ENCODE peak calls at places on chromosomes 4 and X, in five cellular contexts. One of them, this sample, is unnamed.

GRCh38 chr4:161498155-161498554 is 665.6 kb downstream of the FSTL5 start:
- DNase-seq in GM23338: no peak
- DNase-seq in stomach: no peak
- DNase-seq in esophagus muscularis mucosa: no peak
- DNase-seq in HepG2: no peak
- DNase-seq in this sample: no peak

GRCh38 chrX:142089193-142089592 is 115.9 kb downstream of the MAGEC2 start:
- DNase-seq in GM23338: peak; percentile 17
- DNase-seq in stomach: no peak
- DNase-seq in esophagus muscularis mucosa: no peak
- DNase-seq in HepG2: no peak
- DNase-seq in this sample: no peak

GRCh38 chrX:24215282-24215681 is 65.8 kb downstream of the ZFX start:
- DNase-seq in GM23338: no peak
- DNase-seq in stomach: no peak
- DNase-seq in esophagus muscularis mucosa: no peak
- DNase-seq in HepG2: no peak
- DNase-seq in this sample: no peak

GRCh38 chr4:10117424-10118354 is 1.1 kb upstream of the WDR1 start:
- DNase-seq in GM23338: peak; percentile 51
- DNase-seq in stomach: no peak
- DNase-seq in esophagus muscularis mucosa: no peak
- DNase-seq in HepG2: no peak
- DNase-seq in this sample: peak; percentile 48

GRCh38 chrX:41293269-41293668 is 40.7 kb upstream of the DDX3X start:
- DNase-seq in GM23338: peak; percentile 58
- DNase-seq in stomach: no peak
- DNase-seq in esophagus muscularis mucosa: no peak
- DNase-seq in HepG2: peak; percentile 11
- DNase-seq in this sample: no peak

GRCh38 chrX:57286507-57287251 is at the start of gene FAAH2:
- DNase-seq in GM23338: peak; percentile 74
- DNase-seq in stomach: peak; percentile 77
- DNase-seq in esophagus muscularis mucosa: no peak
- DNase-seq in HepG2: peak; percentile 57
- DNase-seq in this sample: peak; percentile 79

GRCh38 chr4:113474017-113474416 is 287.5 kb downstream of the CAMK2D start:
- DNase-seq in GM23338: no peak
- DNase-seq in stomach: no peak
- DNase-seq in esophagus muscularis mucosa: no peak
- DNase-seq in HepG2: no peak
- DNase-seq in this sample: no peak

GRCh38 chrX:1576201-1577101 is 15.0 kb upstream of the AKAP17A start:
- DNase-seq in GM23338: no peak
- DNase-seq in stomach: peak; percentile 5
- DNase-seq in esophagus muscularis mucosa: peak; percentile 81
- DNase-seq in HepG2: no peak
- DNase-seq in this sample: no peak

GRCh38 chrX:153703036-153703370 is 15.3 kb downstream of the SLC6A8 start:
- DNase-seq in GM23338: no peak
- DNase-seq in stomach: peak; percentile 86
- DNase-seq in esophagus muscularis mucosa: no peak
- DNase-seq in HepG2: no peak
- DNase-seq in this sample: peak; percentile 73

GRCh38 chr4:139669859-139670258 is 4.2 kb downstream of the MGST2 start:
- DNase-seq in GM23338: peak; percentile 27
- DNase-seq in stomach: no peak
- DNase-seq in esophagus muscularis mucosa: no peak
- DNase-seq in HepG2: no peak
- DNase-seq in this sample: no peak

GRCh38 chr4:15318621-15319348 is 109.0 kb upstream of the C1QTNF7 start:
- DNase-seq in GM23338: no peak
- DNase-seq in stomach: no peak
- DNase-seq in esophagus muscularis mucosa: no peak
- DNase-seq in HepG2: no peak
- DNase-seq in this sample: no peak

GRCh38 chrX:151680805-151681204 is 14.5 kb upstream of the PRRG3 start:
- DNase-seq in GM23338: peak; percentile 75
- DNase-seq in stomach: peak; percentile 55
- DNase-seq in esophagus muscularis mucosa: peak; percentile 79
- DNase-seq in HepG2: peak; percentile 45
- DNase-seq in this sample: peak; percentile 57

GRCh38 chr4:41613782-41614181 is 75.8 kb downstream of the LIMCH1 start:
- DNase-seq in GM23338: no peak
- DNase-seq in stomach: no peak
- DNase-seq in esophagus muscularis mucosa: no peak
- DNase-seq in HepG2: no peak
- DNase-seq in this sample: no peak

GRCh38 chr4:47831026-47831689 is 6.7 kb downstream of the CORIN start:
- DNase-seq in GM23338: no peak
- DNase-seq in stomach: no peak
- DNase-seq in esophagus muscularis mucosa: no peak
- DNase-seq in HepG2: no peak
- DNase-seq in this sample: no peak

GRCh38 chrX:23773601-23774175 is 9.3 kb upstream of the SAT1 start:
- DNase-seq in GM23338: no peak
- DNase-seq in stomach: no peak
- DNase-seq in esophagus muscularis mucosa: no peak
- DNase-seq in HepG2: no peak
- DNase-seq in this sample: peak; percentile 19

GRCh38 chr4:72974694-72975487 is 94.6 kb downstream of the COX18 start:
- DNase-seq in GM23338: no peak
- DNase-seq in stomach: no peak
- DNase-seq in esophagus muscularis mucosa: no peak
- DNase-seq in HepG2: no peak
- DNase-seq in this sample: no peak

GRCh38 chr4:151434183-151434860 is 25.3 kb downstream of the FHIP1A start:
- DNase-seq in GM23338: no peak
- DNase-seq in stomach: no peak
- DNase-seq in esophagus muscularis mucosa: no peak
- DNase-seq in HepG2: no peak
- DNase-seq in this sample: no peak

GRCh38 chr4:115323106-115323684 is 209.8 kb upstream of the NDST4 start:
- DNase-seq in GM23338: no peak
- DNase-seq in stomach: no peak
- DNase-seq in esophagus muscularis mucosa: no peak
- DNase-seq in HepG2: no peak
- DNase-seq in this sample: no peak

GRCh38 chrX:17595456-17596035 is 141.7 kb upstream of the SCML1 start:
- DNase-seq in GM23338: no peak
- DNase-seq in stomach: no peak
- DNase-seq in esophagus muscularis mucosa: no peak
- DNase-seq in HepG2: no peak
- DNase-seq in this sample: no peak

GRCh38 chr4:2432991-2433530 is 14.3 kb downstream of the CFAP99 start:
- DNase-seq in GM23338: no peak
- DNase-seq in stomach: no peak
- DNase-seq in esophagus muscularis mucosa: no peak
- DNase-seq in HepG2: no peak
- DNase-seq in this sample: no peak

GRCh38 chrX:136185409-136186022 is 38.2 kb downstream of the FHL1 start:
- DNase-seq in GM23338: no peak
- DNase-seq in stomach: no peak
- DNase-seq in esophagus muscularis mucosa: no peak
- DNase-seq in HepG2: no peak
- DNase-seq in this sample: no peak

GRCh38 chr4:186190456-186191265 is 706 bp upstream of the CYP4V2 start:
- DNase-seq in GM23338: peak; percentile 50
- DNase-seq in stomach: no peak
- DNase-seq in esophagus muscularis mucosa: no peak
- DNase-seq in HepG2: no peak
- DNase-seq in this sample: peak; percentile 56

GRCh38 chr4:84899616-84900015 is 66.9 kb downstream of the WDFY3 start:
- DNase-seq in GM23338: no peak
- DNase-seq in stomach: no peak
- DNase-seq in esophagus muscularis mucosa: no peak
- DNase-seq in HepG2: no peak
- DNase-seq in this sample: no peak

GRCh38 chr4:182938213-182938645 is 21.0 kb upstream of the DCTD start:
- DNase-seq in GM23338: peak; percentile 83
- DNase-seq in stomach: peak; percentile 77
- DNase-seq in esophagus muscularis mucosa: no peak
- DNase-seq in HepG2: peak; percentile 47
- DNase-seq in this sample: peak; percentile 78

GRCh38 chr4:94439606-94440005 is 12.1 kb upstream of the PDLIM5 start:
- DNase-seq in GM23338: no peak
- DNase-seq in stomach: no peak
- DNase-seq in esophagus muscularis mucosa: no peak
- DNase-seq in HepG2: no peak
- DNase-seq in this sample: no peak

GRCh38 chr4:131721883-131722282 is 1427.2 kb upstream of the PCDH10 start:
- DNase-seq in GM23338: no peak
- DNase-seq in stomach: no peak
- DNase-seq in esophagus muscularis mucosa: no peak
- DNase-seq in HepG2: no peak
- DNase-seq in this sample: no peak

GRCh38 chr4:153785830-153786721 is 2.8 kb downstream of the SFRP2 start:
- DNase-seq in GM23338: peak; percentile 70
- DNase-seq in stomach: no peak
- DNase-seq in esophagus muscularis mucosa: no peak
- DNase-seq in HepG2: peak; percentile 3
- DNase-seq in this sample: no peak

GRCh38 chr4:2712261-2712842 is 43.8 kb downstream of the TNIP2 start:
- DNase-seq in GM23338: peak; percentile 71
- DNase-seq in stomach: no peak
- DNase-seq in esophagus muscularis mucosa: no peak
- DNase-seq in HepG2: no peak
- DNase-seq in this sample: no peak

GRCh38 chr4:158657291-158657690 is 14.4 kb downstream of the C4orf46 start:
- DNase-seq in GM23338: no peak
- DNase-seq in stomach: no peak
- DNase-seq in esophagus muscularis mucosa: no peak
- DNase-seq in HepG2: no peak
- DNase-seq in this sample: no peak

GRCh38 chr4:40199999-40200880 is 3.4 kb downstream of the RHOH start:
- DNase-seq in GM23338: no peak
- DNase-seq in stomach: peak; percentile 43
- DNase-seq in esophagus muscularis mucosa: no peak
- DNase-seq in HepG2: no peak
- DNase-seq in this sample: peak; percentile 60

GRCh38 chr4:28565434-28565833 is 1704.8 kb downstream of the STIM2 start:
- DNase-seq in GM23338: no peak
- DNase-seq in stomach: no peak
- DNase-seq in esophagus muscularis mucosa: no peak
- DNase-seq in HepG2: no peak
- DNase-seq in this sample: no peak

GRCh38 chrX:115408736-115409390 is 119.3 kb downstream of the LUZP4 start:
- DNase-seq in GM23338: no peak
- DNase-seq in stomach: no peak
- DNase-seq in esophagus muscularis mucosa: no peak
- DNase-seq in HepG2: no peak
- DNase-seq in this sample: no peak

GRCh38 chr4:112213850-112214249 is 17.7 kb upstream of the AP1AR start:
- DNase-seq in GM23338: no peak
- DNase-seq in stomach: no peak
- DNase-seq in esophagus muscularis mucosa: no peak
- DNase-seq in HepG2: no peak
- DNase-seq in this sample: no peak

GRCh38 chr4:1209821-1210220 is 37.4 kb upstream of the SPON2 start:
- DNase-seq in GM23338: peak; percentile 3
- DNase-seq in stomach: peak; percentile 52
- DNase-seq in esophagus muscularis mucosa: peak; percentile 94
- DNase-seq in HepG2: no peak
- DNase-seq in this sample: peak; percentile 66
- TF ChIP-seq POLR2AphosphoS5 in GM23338: no peak
- TF ChIP-seq POLR2AphosphoS5 in stomach: peak; percentile 42
- TF ChIP-seq POLR2AphosphoS5 in esophagus muscularis mucosa: peak; percentile 49
- TF ChIP-seq POLR2AphosphoS5 in HepG2: no peak
- TF ChIP-seq POLR2AphosphoS5 in this sample: peak; percentile 36

DNA sequence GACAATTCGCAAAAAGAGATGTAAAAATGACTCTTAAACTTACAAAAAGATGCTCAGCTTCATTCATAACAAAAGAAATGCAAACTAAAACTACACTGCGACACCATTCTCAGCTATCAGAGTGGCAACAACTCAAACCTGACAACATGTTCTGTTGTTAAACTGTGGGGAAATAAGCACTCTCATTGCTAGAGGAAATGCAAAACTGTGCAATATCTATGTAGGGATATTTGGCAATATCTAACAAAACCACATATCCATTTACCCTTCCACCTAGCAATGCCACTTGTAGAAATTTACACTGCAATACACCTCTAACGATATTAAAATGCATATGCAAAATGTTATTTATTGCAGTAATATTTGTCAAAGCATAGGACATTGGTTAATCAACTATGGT is 78.3 kb upstream of the EGFL6 start:
- DNase-seq in GM23338: no peak
- DNase-seq in stomach: no peak
- DNase-seq in esophagus muscularis mucosa: no peak
- DNase-seq in HepG2: no peak
- DNase-seq in this sample: no peak
- TF ChIP-seq POLR2AphosphoS5 in GM23338: no peak
- TF ChIP-seq POLR2AphosphoS5 in stomach: no peak
- TF ChIP-seq POLR2AphosphoS5 in esophagus muscularis mucosa: no peak
- TF ChIP-seq POLR2AphosphoS5 in HepG2: no peak
- TF ChIP-seq POLR2AphosphoS5 in this sample: no peak

GRCh38 chrX:49187526-49187925 is 1.4 kb upstream of the PRICKLE3 start:
- DNase-seq in GM23338: peak; percentile 25
- DNase-seq in stomach: no peak
- DNase-seq in esophagus muscularis mucosa: no peak
- DNase-seq in HepG2: no peak
- DNase-seq in this sample: no peak

GRCh38 chrX:49188468-49189076 is 2.4 kb upstream of the PRICKLE3 start:
- DNase-seq in GM23338: no peak
- DNase-seq in stomach: no peak
- DNase-seq in esophagus muscularis mucosa: no peak
- DNase-seq in HepG2: no peak
- DNase-seq in this sample: no peak

GRCh38 chrX:49186125-49187027 is at the start of gene PRICKLE3:
- DNase-seq in GM23338: peak; percentile 82
- DNase-seq in stomach: peak; percentile 86
- DNase-seq in esophagus muscularis mucosa: no peak
- DNase-seq in HepG2: peak; percentile 61
- DNase-seq in this sample: peak; percentile 88

GRCh38 chrX:49185062-49185394 is 1.1 kb downstream of the PRICKLE3 start:
- DNase-seq in GM23338: peak; percentile 17
- DNase-seq in stomach: no peak
- DNase-seq in esophagus muscularis mucosa: no peak
- DNase-seq in HepG2: no peak
- DNase-seq in this sample: no peak

DNA sequence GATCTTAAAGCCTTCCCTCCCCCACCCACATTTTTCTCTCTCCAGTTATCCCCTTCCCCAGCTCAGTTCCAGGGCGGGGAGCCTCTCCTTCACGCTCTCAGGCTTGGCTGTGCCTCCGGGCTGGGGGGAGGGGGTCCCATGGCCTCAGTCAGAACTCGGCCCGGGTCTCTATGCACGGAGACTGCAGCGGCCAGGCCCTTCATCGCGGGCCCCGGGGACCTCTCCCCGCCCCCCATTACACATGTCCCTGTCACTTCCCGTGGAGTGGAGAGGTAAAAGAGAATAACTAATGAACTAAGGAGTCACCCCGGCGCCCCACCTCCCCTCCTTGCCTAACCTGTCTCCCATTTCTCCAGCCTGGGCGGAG is 838 bp upstream of the PRICKLE3 start:
- DNase-seq in GM23338: peak; percentile 48
- DNase-seq in stomach: no peak
- DNase-seq in esophagus muscularis mucosa: no peak
- DNase-seq in HepG2: no peak
- DNase-seq in this sample: no peak
- TF ChIP-seq POLR2AphosphoS5 in GM23338: no peak
- TF ChIP-seq POLR2AphosphoS5 in stomach: no peak
- TF ChIP-seq POLR2AphosphoS5 in esophagus muscularis mucosa: no peak
- TF ChIP-seq POLR2AphosphoS5 in HepG2: no peak
- TF ChIP-seq POLR2AphosphoS5 in this sample: no peak

GRCh38 chr4:99405433-99406115 is 29.6 kb downstream of the ADH7 start:
- DNase-seq in GM23338: peak; percentile 79
- DNase-seq in stomach: peak; percentile 74
- DNase-seq in esophagus muscularis mucosa: no peak
- DNase-seq in HepG2: peak; percentile 74
- DNase-seq in this sample: peak; percentile 84
- TF ChIP-seq POLR2AphosphoS5 in GM23338: no peak
- TF ChIP-seq POLR2AphosphoS5 in stomach: peak; percentile 70
- TF ChIP-seq POLR2AphosphoS5 in esophagus muscularis mucosa: peak; percentile 53
- TF ChIP-seq POLR2AphosphoS5 in HepG2: no peak
- TF ChIP-seq POLR2AphosphoS5 in this sample: no peak